ENCODE peak calls at places on chromosomes 6 and 20, in nine cellular contexts. One of them, this sample, is unnamed.

GRCh38 chr6:15065603-15066002 is 180.3 kb upstream of the JARID2 start:
- DNase-seq in kidney epithelial cell: no peak
- DNase-seq in AG04450: peak
- DNase-seq in HFF-Myc: peak
- DNase-seq in thyroid gland: no peak
- DNase-seq in fibroblast of mammary gland: peak
- DNase-seq in cardiac fibroblast: peak
- DNase-seq in AG10803: no peak
- DNase-seq in progenitor cell of endocrine pancreas: no peak
- DNase-seq in this sample: no peak

GRCh38 chr20:61560361-61560853 is 308.3 kb downstream of the CDH4 start:
- DNase-seq in thyroid gland: peak
- DNase-seq in AG04450: no peak
- DNase-seq in kidney epithelial cell: no peak
- DNase-seq in progenitor cell of endocrine pancreas: no peak
- DNase-seq in cardiac fibroblast: peak
- DNase-seq in fibroblast of mammary gland: peak
- DNase-seq in HFF-Myc: peak
- DNase-seq in AG10803: peak
- DNase-seq in this sample: no peak

GRCh38 chr20:1893721-1894470 is 1.3 kb upstream of the SIRPA start:
- DNase-seq in thyroid gland: no peak
- DNase-seq in kidney epithelial cell: no peak
- DNase-seq in fibroblast of mammary gland: peak
- DNase-seq in progenitor cell of endocrine pancreas: no peak
- DNase-seq in AG04450: no peak
- DNase-seq in AG10803: no peak
- DNase-seq in HFF-Myc: no peak
- DNase-seq in cardiac fibroblast: no peak
- DNase-seq in this sample: no peak

GRCh38 chr6:31582230-31582601 is at the start of gene LTB:
- DNase-seq in HFF-Myc: no peak
- DNase-seq in cardiac fibroblast: no peak
- DNase-seq in kidney epithelial cell: no peak
- DNase-seq in progenitor cell of endocrine pancreas: no peak
- DNase-seq in AG10803: no peak
- DNase-seq in fibroblast of mammary gland: no peak
- DNase-seq in AG04450: no peak
- DNase-seq in thyroid gland: no peak
- DNase-seq in this sample: peak

GRCh38 chr6:30560930-30561329 is 3.8 kb downstream of the PRR3 start:
- DNase-seq in HFF-Myc: no peak
- DNase-seq in AG04450: no peak
- DNase-seq in thyroid gland: no peak
- DNase-seq in cardiac fibroblast: no peak
- DNase-seq in progenitor cell of endocrine pancreas: no peak
- DNase-seq in kidney epithelial cell: no peak
- DNase-seq in fibroblast of mammary gland: no peak
- DNase-seq in AG10803: no peak
- DNase-seq in this sample: no peak

GRCh38 chr6:25014806-25015560 is 79.2 kb upstream of the RIPOR2 start:
- DNase-seq in thyroid gland: peak
- DNase-seq in cardiac fibroblast: peak
- DNase-seq in HFF-Myc: peak
- DNase-seq in AG04450: peak
- DNase-seq in AG10803: peak
- DNase-seq in fibroblast of mammary gland: peak
- DNase-seq in progenitor cell of endocrine pancreas: no peak
- DNase-seq in kidney epithelial cell: no peak
- DNase-seq in this sample: peak

GRCh38 chr6:134882426-134883038 is 67.4 kb downstream of the ALDH8A1 start:
- DNase-seq in fibroblast of mammary gland: peak
- DNase-seq in AG10803: peak
- DNase-seq in thyroid gland: peak
- DNase-seq in progenitor cell of endocrine pancreas: peak
- DNase-seq in AG04450: peak
- DNase-seq in kidney epithelial cell: no peak
- DNase-seq in HFF-Myc: peak
- DNase-seq in cardiac fibroblast: peak
- DNase-seq in this sample: peak

GRCh38 chr6:113936093-113936934 is 34.6 kb downstream of the HDAC2 start:
- DNase-seq in fibroblast of mammary gland: peak
- DNase-seq in cardiac fibroblast: peak
- DNase-seq in AG04450: peak
- DNase-seq in HFF-Myc: peak
- DNase-seq in thyroid gland: no peak
- DNase-seq in AG10803: peak
- DNase-seq in progenitor cell of endocrine pancreas: no peak
- DNase-seq in kidney epithelial cell: no peak
- DNase-seq in this sample: no peak

GRCh38 chr20:62778601-62779416 is 17.5 kb upstream of the MRGBP start:
- DNase-seq in fibroblast of mammary gland: no peak
- DNase-seq in cardiac fibroblast: no peak
- DNase-seq in kidney epithelial cell: no peak
- DNase-seq in AG04450: no peak
- DNase-seq in thyroid gland: no peak
- DNase-seq in HFF-Myc: no peak
- DNase-seq in progenitor cell of endocrine pancreas: no peak
- DNase-seq in AG10803: no peak
- DNase-seq in this sample: no peak
- TF ChIP-seq CTCF in fibroblast of mammary gland: no peak
- TF ChIP-seq CTCF in cardiac fibroblast: no peak
- TF ChIP-seq CTCF in kidney epithelial cell: no peak
- TF ChIP-seq CTCF in AG04450: no peak
- TF ChIP-seq CTCF in thyroid gland: no peak
- TF ChIP-seq CTCF in HFF-Myc: no peak
- TF ChIP-seq CTCF in progenitor cell of endocrine pancreas: no peak
- TF ChIP-seq CTCF in AG10803: no peak
- TF ChIP-seq CTCF in this sample: no peak

GRCh38 chr20:9555781-9556180 is 41.4 kb downstream of the LAMP5 start:
- DNase-seq in thyroid gland: no peak
- DNase-seq in cardiac fibroblast: no peak
- DNase-seq in progenitor cell of endocrine pancreas: no peak
- DNase-seq in AG04450: no peak
- DNase-seq in HFF-Myc: no peak
- DNase-seq in AG10803: no peak
- DNase-seq in kidney epithelial cell: no peak
- DNase-seq in fibroblast of mammary gland: peak
- DNase-seq in this sample: no peak
- TF ChIP-seq CTCF in thyroid gland: no peak
- TF ChIP-seq CTCF in cardiac fibroblast: no peak
- TF ChIP-seq CTCF in progenitor cell of endocrine pancreas: no peak
- TF ChIP-seq CTCF in AG04450: no peak
- TF ChIP-seq CTCF in HFF-Myc: no peak
- TF ChIP-seq CTCF in AG10803: no peak
- TF ChIP-seq CTCF in kidney epithelial cell: no peak
- TF ChIP-seq CTCF in fibroblast of mammary gland: no peak
- TF ChIP-seq CTCF in this sample: no peak

GRCh38 chr6:119105262-119105661 is 26.8 kb upstream of the FAM184A start:
- DNase-seq in kidney epithelial cell: no peak
- DNase-seq in AG10803: no peak
- DNase-seq in thyroid gland: no peak
- DNase-seq in HFF-Myc: no peak
- DNase-seq in progenitor cell of endocrine pancreas: no peak
- DNase-seq in AG04450: no peak
- DNase-seq in fibroblast of mammary gland: no peak
- DNase-seq in cardiac fibroblast: no peak
- DNase-seq in this sample: no peak

GRCh38 chr6:119112856-119113530 is 34.5 kb upstream of the FAM184A start:
- DNase-seq in kidney epithelial cell: no peak
- DNase-seq in AG10803: no peak
- DNase-seq in AG04450: no peak
- DNase-seq in thyroid gland: no peak
- DNase-seq in HFF-Myc: no peak
- DNase-seq in cardiac fibroblast: peak
- DNase-seq in progenitor cell of endocrine pancreas: no peak
- DNase-seq in fibroblast of mammary gland: no peak
- DNase-seq in this sample: no peak

GRCh38 chr6:119108076-119108475 is 29.6 kb upstream of the FAM184A start:
- DNase-seq in progenitor cell of endocrine pancreas: no peak
- DNase-seq in thyroid gland: no peak
- DNase-seq in fibroblast of mammary gland: no peak
- DNase-seq in kidney epithelial cell: no peak
- DNase-seq in cardiac fibroblast: no peak
- DNase-seq in AG10803: no peak
- DNase-seq in HFF-Myc: no peak
- DNase-seq in AG04450: no peak
- DNase-seq in this sample: no peak

GRCh38 chr6:119109654-119110325 is 31.3 kb upstream of the FAM184A start:
- DNase-seq in HFF-Myc: no peak
- DNase-seq in kidney epithelial cell: no peak
- DNase-seq in fibroblast of mammary gland: no peak
- DNase-seq in cardiac fibroblast: no peak
- DNase-seq in progenitor cell of endocrine pancreas: no peak
- DNase-seq in AG04450: no peak
- DNase-seq in AG10803: no peak
- DNase-seq in thyroid gland: no peak
- DNase-seq in this sample: no peak

GRCh38 chr6:119110601-119111548 is 32.4 kb upstream of the FAM184A start:
- DNase-seq in progenitor cell of endocrine pancreas: peak
- DNase-seq in fibroblast of mammary gland: peak
- DNase-seq in AG04450: no peak
- DNase-seq in kidney epithelial cell: no peak
- DNase-seq in HFF-Myc: no peak
- DNase-seq in AG10803: peak
- DNase-seq in thyroid gland: peak
- DNase-seq in cardiac fibroblast: peak
- DNase-seq in this sample: peak
- TF ChIP-seq CTCF in progenitor cell of endocrine pancreas: peak
- TF ChIP-seq CTCF in fibroblast of mammary gland: peak
- TF ChIP-seq CTCF in AG04450: peak
- TF ChIP-seq CTCF in kidney epithelial cell: peak
- TF ChIP-seq CTCF in HFF-Myc: peak
- TF ChIP-seq CTCF in AG10803: peak
- TF ChIP-seq CTCF in thyroid gland: peak
- TF ChIP-seq CTCF in cardiac fibroblast: peak
- TF ChIP-seq CTCF in this sample: peak

GRCh38 chr6:138800377-138801150 is 4.7 kb downstream of the ECT2L start:
- DNase-seq in cardiac fibroblast: no peak
- DNase-seq in kidney epithelial cell: no peak
- DNase-seq in AG04450: no peak
- DNase-seq in HFF-Myc: no peak
- DNase-seq in AG10803: no peak
- DNase-seq in thyroid gland: no peak
- DNase-seq in fibroblast of mammary gland: peak
- DNase-seq in progenitor cell of endocrine pancreas: no peak
- DNase-seq in this sample: no peak
- TF ChIP-seq CTCF in cardiac fibroblast: no peak
- TF ChIP-seq CTCF in kidney epithelial cell: no peak
- TF ChIP-seq CTCF in AG04450: no peak
- TF ChIP-seq CTCF in HFF-Myc: peak
- TF ChIP-seq CTCF in AG10803: no peak
- TF ChIP-seq CTCF in thyroid gland: no peak
- TF ChIP-seq CTCF in fibroblast of mammary gland: peak
- TF ChIP-seq CTCF in progenitor cell of endocrine pancreas: no peak
- TF ChIP-seq CTCF in this sample: no peak

GRCh38 chr6:138577151-138577915 is 78.0 kb upstream of the NHSL1 start:
- DNase-seq in cardiac fibroblast: no peak
- DNase-seq in AG04450: no peak
- DNase-seq in HFF-Myc: no peak
- DNase-seq in AG10803: no peak
- DNase-seq in progenitor cell of endocrine pancreas: no peak
- DNase-seq in kidney epithelial cell: peak
- DNase-seq in thyroid gland: peak
- DNase-seq in fibroblast of mammary gland: no peak
- DNase-seq in this sample: no peak
- TF ChIP-seq CTCF in cardiac fibroblast: no peak
- TF ChIP-seq CTCF in AG04450: no peak
- TF ChIP-seq CTCF in HFF-Myc: no peak
- TF ChIP-seq CTCF in AG10803: no peak
- TF ChIP-seq CTCF in progenitor cell of endocrine pancreas: no peak
- TF ChIP-seq CTCF in kidney epithelial cell: no peak
- TF ChIP-seq CTCF in thyroid gland: no peak
- TF ChIP-seq CTCF in fibroblast of mammary gland: no peak
- TF ChIP-seq CTCF in this sample: no peak

GRCh38 chr20:38337561-38338140 is 8.6 kb upstream of the LBP start:
- DNase-seq in progenitor cell of endocrine pancreas: peak
- DNase-seq in HFF-Myc: no peak
- DNase-seq in thyroid gland: peak
- DNase-seq in AG04450: no peak
- DNase-seq in fibroblast of mammary gland: peak
- DNase-seq in kidney epithelial cell: no peak
- DNase-seq in AG10803: no peak
- DNase-seq in cardiac fibroblast: peak
- DNase-seq in this sample: no peak
- TF ChIP-seq CTCF in progenitor cell of endocrine pancreas: peak
- TF ChIP-seq CTCF in HFF-Myc: peak
- TF ChIP-seq CTCF in thyroid gland: no peak
- TF ChIP-seq CTCF in AG04450: peak
- TF ChIP-seq CTCF in fibroblast of mammary gland: peak
- TF ChIP-seq CTCF in kidney epithelial cell: peak
- TF ChIP-seq CTCF in AG10803: peak
- TF ChIP-seq CTCF in cardiac fibroblast: peak
- TF ChIP-seq CTCF in this sample: no peak

DNA sequence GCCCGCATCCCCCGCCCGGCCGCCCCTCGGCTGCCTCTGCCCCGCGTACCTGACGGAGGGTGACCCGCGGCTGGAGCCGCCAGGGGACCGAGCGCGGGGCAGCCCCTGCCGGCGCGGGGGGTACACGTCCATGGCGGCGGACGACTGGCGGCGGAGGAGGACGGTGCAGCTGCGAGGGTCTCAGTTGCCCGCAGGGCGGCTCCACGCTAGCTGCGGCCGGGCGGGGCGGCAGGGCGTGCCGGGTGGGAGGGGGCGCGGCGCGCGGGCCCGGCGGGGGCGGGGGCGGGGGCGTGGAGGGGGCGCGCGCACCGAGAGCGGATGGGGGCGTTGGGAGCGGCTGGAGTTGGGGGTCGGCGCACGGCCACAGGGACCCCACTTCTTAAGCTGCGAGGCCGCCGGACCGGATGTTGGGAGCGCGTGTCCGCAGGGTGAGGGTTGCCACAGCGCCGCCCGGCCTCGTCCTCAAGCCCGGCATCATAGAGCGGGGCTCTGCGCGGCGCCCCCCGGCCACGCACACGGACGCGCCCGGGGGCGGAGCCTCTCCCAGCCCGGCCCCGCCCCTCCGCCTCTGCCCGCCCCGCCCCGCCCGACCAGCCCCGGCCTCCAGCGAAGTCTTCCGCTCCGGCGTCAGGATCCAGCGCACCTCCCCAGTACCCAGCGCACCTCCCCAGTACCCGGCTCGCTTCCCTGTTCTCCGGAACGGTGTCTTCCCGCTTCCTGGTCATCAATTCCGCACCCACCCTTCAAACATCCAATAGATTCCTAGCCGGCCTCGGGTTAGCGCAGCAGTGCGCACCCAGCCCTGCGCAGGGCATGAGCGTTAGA is at the start of gene DNAAF9:
- DNase-seq in HFF-Myc: peak
- DNase-seq in cardiac fibroblast: peak
- DNase-seq in AG10803: peak
- DNase-seq in fibroblast of mammary gland: peak
- DNase-seq in progenitor cell of endocrine pancreas: peak
- DNase-seq in kidney epithelial cell: peak
- DNase-seq in AG04450: no peak
- DNase-seq in thyroid gland: peak
- DNase-seq in this sample: peak
- TF ChIP-seq CTCF in HFF-Myc: no peak
- TF ChIP-seq CTCF in cardiac fibroblast: peak
- TF ChIP-seq CTCF in AG10803: no peak
- TF ChIP-seq CTCF in fibroblast of mammary gland: peak
- TF ChIP-seq CTCF in progenitor cell of endocrine pancreas: peak
- TF ChIP-seq CTCF in kidney epithelial cell: peak
- TF ChIP-seq CTCF in AG04450: no peak
- TF ChIP-seq CTCF in thyroid gland: peak
- TF ChIP-seq CTCF in this sample: peak

GRCh38 chr6:146381486-146381885 is 162.1 kb upstream of the RAB32 start:
- DNase-seq in AG04450: no peak
- DNase-seq in cardiac fibroblast: peak
- DNase-seq in HFF-Myc: no peak
- DNase-seq in kidney epithelial cell: no peak
- DNase-seq in AG10803: no peak
- DNase-seq in fibroblast of mammary gland: no peak
- DNase-seq in progenitor cell of endocrine pancreas: no peak
- DNase-seq in thyroid gland: no peak
- DNase-seq in this sample: no peak
- TF ChIP-seq CTCF in AG04450: peak
- TF ChIP-seq CTCF in cardiac fibroblast: peak
- TF ChIP-seq CTCF in HFF-Myc: peak
- TF ChIP-seq CTCF in kidney epithelial cell: peak
- TF ChIP-seq CTCF in AG10803: peak
- TF ChIP-seq CTCF in fibroblast of mammary gland: peak
- TF ChIP-seq CTCF in progenitor cell of endocrine pancreas: no peak
- TF ChIP-seq CTCF in thyroid gland: no peak
- TF ChIP-seq CTCF in this sample: no peak

This sample was measured in CD4-positive, alpha-beta T cell.